ENCODE peak calls at places on chromosome 20, in seven cellular contexts. I is MM.1S, H is Daoy, J is smooth muscle cell of the brain vasculature, M is body of pancreas, S is sciatic nerve, E is lower lobe of right lung. V is an unnamed sample.

GRCh38 chr20:4074877-4075455 is 59.6 kb upstream of the RNF24 start:
- DNase-seq in S (no peak), M (no peak), I (no peak), E (no peak), H (no peak), J (no peak), V (no peak)

GRCh38 chr20:39282619-39283092 is 320.5 kb downstream of the DHX35 start:
- DNase-seq in M (peak), J (no peak), S (no peak), E (no peak), I (no peak), H (no peak), V (no peak)

GRCh38 chr20:10710995-10711775 is 37.4 kb upstream of the JAG1 start:
- DNase-seq in S (no peak), E (no peak), J (no peak), H (no peak), M (peak), I (no peak), V (no peak)

GRCh38 chr20:63735859-63736718 is at the start of gene LIME1:
- DNase-seq in E (peak), H (no peak), J (no peak), M (no peak), S (peak), I (peak), V (no peak)

GRCh38 chr20:50918403-50918802 is 12.8 kb downstream of the ADNP start:
- DNase-seq in J (no peak), E (no peak), H (no peak), I (no peak), M (no peak), S (no peak), V (no peak)

GRCh38 chr20:37988555-37988954 is 44.7 kb downstream of the TTI1 start:
- DNase-seq in E (no peak), J (no peak), I (no peak), M (no peak), H (no peak), S (no peak), V (no peak)

GRCh38 chr20:22536956-22537756 is 47.2 kb downstream of the FOXA2 start:
- DNase-seq in E (no peak), M (no peak), H (no peak), S (no peak), I (no peak), J (no peak), V (no peak)

GRCh38 chr20:51379601-51380341 is 162.7 kb downstream of the NFATC2 start:
- DNase-seq in E (no peak), H (peak), J (no peak), M (no peak), I (no peak), S (peak), V (no peak)

GRCh38 chr20:59123677-59124060 is 40.0 kb upstream of the ZNF831 start:
- DNase-seq in J (no peak), E (no peak), S (no peak), H (no peak), M (no peak), I (no peak), V (no peak)

GRCh38 chr20:25669826-25670422 is 26.7 kb downstream of the ZNF337 start:
- DNase-seq in J (no peak), H (no peak), E (no peak), I (no peak), S (no peak), M (no peak), V (no peak)

GRCh38 chr20:44449864-44450263 is 25.8 kb upstream of the TTPAL start:
- DNase-seq in J (no peak), I (no peak), H (no peak), E (no peak), M (no peak), S (no peak), V (no peak)